ENCODE peak calls at places on chromosomes 1 and 21, in six cellular contexts. Q, D, R, V, Z and O are unnamed samples.

GRCh38 chr1:2587071-2587859 is 688 bp downstream of the PRXL2B start:
- DNase-seq in Q (no peak), D (peak), R (no peak), V (peak), Z (peak), O (no peak)

GRCh38 chr1:14160766-14161165 is 437.7 kb upstream of the KAZN start:
- DNase-seq in Q (no peak), D (no peak), R (no peak), V (no peak), Z (no peak), O (no peak)

GRCh38 chr1:229280921-229281320 is 10.0 kb downstream of the RAB4A start:
- DNase-seq in Q (no peak), D (no peak), R (no peak), V (peak), Z (no peak), O (no peak)

GRCh38 chr1:213296558-213296957 is 245.5 kb downstream of the RPS6KC1 start:
- DNase-seq in Q (no peak), D (no peak), R (no peak), V (peak), Z (no peak), O (no peak)

GRCh38 chr21:31370893-31371652 is 27.0 kb upstream of the TIAM1 start:
- DNase-seq in Q (no peak), D (no peak), R (no peak), V (no peak), Z (peak), O (no peak)

GRCh38 chr21:43306911-43307676 is 119.8 kb downstream of the SIK1 start:
- DNase-seq in Q (no peak), D (peak), R (no peak), V (peak), Z (no peak), O (no peak)

GRCh38 chr21:41819856-41820281 is 53.0 kb upstream of the RIPK4 start:
- DNase-seq in Q (no peak), D (no peak), R (no peak), V (no peak), Z (no peak), O (no peak)

GRCh38 chr21:43767980-43768867 is 7.9 kb downstream of the CSTB start:
- DNase-seq in Q (no peak), D (no peak), R (no peak), V (peak), Z (peak), O (no peak)

GRCh38 chr1:236120725-236121153 is 21.6 kb upstream of the GPR137B start:
- DNase-seq in Q (no peak), D (peak), R (no peak), V (no peak), Z (no peak), O (no peak)

GRCh38 chr1:226201029-226201593 is 14.6 kb upstream of the ACBD3 start:
- DNase-seq in Q (no peak), D (no peak), R (no peak), V (peak), Z (peak), O (no peak)

GRCh38 chr1:161100534-161100933 is 2.4 kb downstream of the KLHDC9 start:
- DNase-seq in Q (no peak), D (no peak), R (no peak), V (no peak), Z (no peak), O (no peak)

GRCh38 chr1:39808784-39809517 is 20.3 kb upstream of the BMP8B start:
- DNase-seq in Q (no peak), D (no peak), R (no peak), V (no peak), Z (no peak), O (no peak)

GRCh38 chr1:87689487-87689886 is 360.8 kb downstream of the LMO4 start:
- DNase-seq in Q (no peak), D (no peak), R (no peak), V (no peak), Z (no peak), O (no peak)

GRCh38 chr1:220999872-221000863 is 120.9 kb downstream of the HLX start:
- DNase-seq in Q (no peak), D (no peak), R (no peak), V (no peak), Z (peak), O (no peak)